ENCODE peak calls at places on chromosomes 16 and 17, in six cellular contexts. N is OCI-LY7, U is A673, D is fibroblast of lung, X is lung, F is HCT116. K is an unnamed sample. For H3K36me3, the result is how much of the 10 kb centered on the place peaks cover.

GRCh38 chr16:79605999-79606398 is 5.5 kb upstream of the MAF start:
- DNase-seq in U (no peak), N (no peak), F (no peak), X (no peak), D (no peak), K (no peak)

GRCh38 chr17:9001539-9001938 is 19.8 kb upstream of the NTN1 start:
- DNase-seq in X (no peak), F (no peak), D (no peak), N (no peak), U (no peak), K (no peak)

GRCh38 chr16:711548-712320 is 3.2 kb upstream of the METRN start:
- DNase-seq in X (peak), U (peak), D (peak), F (no peak), N (peak), K (peak)

GRCh38 chr16:77760800-77761199 is 27.6 kb upstream of the VAT1L start:
- DNase-seq in X (no peak), D (no peak), F (no peak), N (no peak), U (no peak), K (no peak)

GRCh38 chr17:16662936-16663335 is 9.3 kb upstream of the ZNF624 start:
- DNase-seq in F (no peak), X (no peak), D (no peak), U (no peak), N (no peak), K (no peak)

GRCh38 chr17:17942846-17943245 is 29.4 kb downstream of the TOM1L2 start:
- DNase-seq in U (no peak), N (no peak), X (no peak), D (peak), F (no peak), K (no peak)

GRCh38 chr16:8679156-8679555 is 4.7 kb downstream of the ABAT start:
- DNase-seq in X (no peak), D (no peak), N (no peak), U (no peak), F (no peak), K (no peak)

GRCh38 chr16:8882041-8882617 is at the start of gene LITAFD:
- DNase-seq in U (no peak), N (no peak), X (no peak), F (no peak), D (no peak), K (no peak)

GRCh38 chr16:10846213-10846998 is 27.8 kb upstream of the TVP23A start:
- DNase-seq in N (no peak), D (no peak), X (no peak), F (no peak), U (no peak), K (no peak)

GRCh38 chr17:63930951-63931575 is 1.1 kb downstream of the CD79B start:
- DNase-seq in F (no peak), U (no peak), N (peak), X (peak), D (no peak), K (no peak)

GRCh38 chr16:86069736-86070298 is 170.9 kb downstream of the IRF8 start:
- DNase-seq in N (no peak), X (no peak), D (no peak), U (no peak), F (no peak), K (no peak)

GRCh38 chr17:32302860-32303649 is 37.4 kb downstream of the RHBDL3 start:
- DNase-seq in N (no peak), U (peak), F (no peak), X (no peak), D (no peak), K (no peak)

GRCh38 chr17:43905400-43905984 is 1.8 kb downstream of the MPP2 start:
- DNase-seq in F (no peak), U (no peak), N (no peak), D (no peak), X (no peak), K (peak)

GRCh38 chr17:27354491-27355081 is 60.7 kb downstream of the WSB1 start:
- DNase-seq in X (no peak), N (peak), U (peak), F (no peak), D (no peak), K (no peak)

GRCh38 chr17:15404116-15404730 is 62.8 kb upstream of the TEKT3 start:
- DNase-seq in X (no peak), F (no peak), D (peak), U (no peak), N (no peak), K (no peak)

DNA sequence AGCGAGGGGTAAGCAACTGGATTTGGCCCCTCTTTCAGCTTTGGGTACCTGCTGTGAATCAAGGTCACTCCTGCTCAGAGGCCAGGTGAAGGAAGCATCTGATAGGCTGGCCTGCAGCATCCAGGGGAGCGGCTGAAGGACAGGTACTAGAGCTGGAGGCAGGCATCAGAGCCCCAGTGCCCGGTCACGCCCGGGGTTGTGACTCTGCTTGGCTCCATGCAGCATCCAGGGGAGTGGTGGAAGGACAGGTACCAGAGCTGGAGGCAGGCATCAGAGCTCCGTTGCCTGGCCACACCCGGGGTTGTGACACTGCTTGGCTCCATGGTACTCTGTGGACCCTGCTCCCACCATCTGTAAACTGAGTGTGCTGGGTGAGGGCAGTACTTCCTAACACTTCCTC is 189.7 kb downstream of the XYLT1 start:
- DNase-seq in F (no peak), U (no peak), D (no peak), N (no peak), X (no peak), K (no peak)
- H3K27ac ChIP-seq in F (no peak), U (no peak), D (no peak), N (no peak), X (no peak), K (no peak)

GRCh38 chr16:65195998-65196397 is 74.1 kb upstream of the CDH11 start:
- DNase-seq in U (peak), N (no peak), F (no peak), D (no peak), X (no peak), K (no peak)
- TF ChIP-seq CTCF in U (no peak), N (no peak), F (no peak), D (no peak), X (no peak), K (no peak)

GRCh38 chr17:57166803-57167202 is 81.8 kb downstream of the AKAP1 start:
- DNase-seq in N (no peak), F (peak), X (no peak), U (no peak), D (no peak), K (no peak)
- H3K36me3 ChIP-seq in N (under half), F (under half), X (under half), U (under half), D (under half), K (under half)

GRCh38 chr17:82345151-82345976 is 11.8 kb upstream of the SECTM1 start:
- DNase-seq in D (no peak), F (no peak), N (no peak), U (no peak), X (no peak), K (no peak)
- H3K27ac ChIP-seq in D (no peak), F (no peak), N (no peak), U (no peak), X (no peak), K (peak)

DNA sequence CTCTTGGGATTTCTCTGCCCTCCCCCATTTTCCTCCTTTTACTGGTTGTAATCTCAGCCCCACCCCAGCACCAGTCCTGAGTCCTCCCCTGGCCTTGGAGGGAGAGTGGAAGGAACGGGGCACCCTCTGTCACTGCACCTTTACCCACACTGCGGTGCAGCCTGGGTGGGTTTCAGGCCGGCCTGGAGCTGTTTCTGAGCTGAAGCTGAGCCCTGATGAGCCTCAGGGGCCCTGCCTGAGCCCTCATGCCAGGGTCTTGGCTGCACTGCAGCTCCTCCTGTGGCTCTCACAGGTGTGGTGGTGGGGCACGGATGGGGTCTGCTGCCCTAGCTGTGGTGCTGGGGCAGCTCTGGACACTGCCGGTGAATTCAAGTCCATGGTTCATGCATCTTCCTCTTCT is 34.5 kb downstream of the RNF213 start:
- DNase-seq in F (no peak), D (no peak), U (no peak), X (no peak), N (no peak), K (no peak)
- TF ChIP-seq CTCF in F (no peak), D (no peak), U (no peak), X (no peak), N (no peak), K (no peak)

GRCh38 chr17:5539286-5539685 is 45.0 kb downstream of the NLRP1 start:
- DNase-seq in F (no peak), D (no peak), N (no peak), X (no peak), U (no peak), K (no peak)

GRCh38 chr17:5535436-5535835 is 48.9 kb downstream of the NLRP1 start:
- DNase-seq in U (no peak), F (no peak), X (no peak), N (no peak), D (no peak), K (no peak)

GRCh38 chr17:5533486-5534315 is 47.3 kb downstream of the MIS12 start:
- DNase-seq in X (no peak), D (no peak), F (no peak), N (no peak), U (no peak), K (no peak)

GRCh38 chr17:5537251-5537650 is 47.1 kb downstream of the NLRP1 start:
- DNase-seq in X (no peak), D (peak), N (no peak), U (no peak), F (no peak), K (no peak)

GRCh38 chr17:5536831-5537230 is 47.5 kb downstream of the NLRP1 start:
- DNase-seq in D (no peak), X (no peak), N (no peak), U (no peak), F (no peak), K (no peak)
- H3K36me3 ChIP-seq in D (under half), X (under half), N (under half), U (under half), F (under half), K (under half)

GRCh38 chr17:65041518-65041917 is 15.0 kb downstream of the GNA13 start:
- DNase-seq in X (no peak), D (no peak), N (no peak), U (no peak), F (no peak), K (no peak)

GRCh38 chr17:65042911-65043310 is 13.6 kb downstream of the GNA13 start:
- DNase-seq in F (no peak), U (no peak), D (peak), N (peak), X (no peak), K (no peak)

GRCh38 chr17:65046236-65046635 is 10.3 kb downstream of the GNA13 start:
- DNase-seq in D (no peak), U (no peak), X (no peak), N (no peak), F (no peak), K (no peak)

GRCh38 chr17:65047939-65048338 is 8.6 kb downstream of the GNA13 start:
- DNase-seq in N (no peak), D (no peak), F (no peak), X (no peak), U (no peak), K (no peak)

DNA sequence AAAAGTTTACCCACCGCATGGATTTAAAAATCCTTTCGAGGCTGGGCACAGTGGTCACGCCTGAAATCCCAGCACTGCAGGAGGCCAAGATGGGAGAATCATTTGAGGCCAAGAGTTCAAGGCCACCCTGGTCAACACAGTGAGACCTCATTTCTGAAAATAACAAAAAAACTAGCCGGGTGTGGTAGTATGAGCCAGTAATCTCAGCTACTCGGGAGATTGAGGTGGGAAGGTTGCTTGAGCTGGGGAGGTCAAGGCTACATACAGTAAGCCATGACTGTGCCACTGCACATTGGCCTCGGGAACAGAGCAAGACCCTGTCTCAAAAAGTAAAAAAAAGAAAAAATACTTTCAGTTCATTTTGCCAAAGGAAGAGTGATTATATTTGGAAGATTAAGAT is 12.7 kb downstream of the GNA13 start:
- DNase-seq in D (no peak), U (no peak), N (no peak), F (no peak), X (no peak), K (no peak)
- H3K27ac ChIP-seq in D (no peak), U (no peak), N (peak), F (no peak), X (no peak), K (no peak)

GRCh38 chr17:52465407-52465806 is 306.9 kb upstream of the CA10 start:
- DNase-seq in U (no peak), D (no peak), F (no peak), X (no peak), N (no peak), K (no peak)

GRCh38 chr17:52470553-52470952 is 312.0 kb upstream of the CA10 start:
- DNase-seq in D (no peak), F (no peak), X (no peak), U (no peak), N (no peak), K (peak)
- TF ChIP-seq CTCF in D (no peak), F (no peak), X (no peak), U (no peak), N (no peak), K (no peak)

DNA sequence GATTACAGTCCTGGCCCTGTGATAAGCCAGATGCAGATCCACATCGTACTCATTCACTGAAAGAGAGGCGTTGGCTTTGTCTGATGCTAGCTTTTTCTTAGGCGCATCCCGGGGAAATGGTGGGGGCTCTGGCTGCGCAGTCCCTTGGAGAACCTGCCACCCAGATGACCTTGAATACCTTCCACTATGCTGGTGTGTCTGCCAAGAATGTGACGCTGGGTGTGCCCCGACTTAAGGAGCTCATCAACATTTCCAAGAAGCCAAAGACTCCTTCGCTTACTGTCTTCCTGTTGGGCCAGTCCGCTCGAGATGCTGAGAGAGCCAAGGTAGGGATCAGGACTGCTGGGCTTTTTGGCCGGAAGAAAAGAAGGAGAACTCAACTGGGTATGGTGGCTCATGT is 24.0 kb downstream of the POLR2A start:
- DNase-seq in F (no peak), N (no peak), X (no peak), U (no peak), D (no peak), K (no peak)
- H3K36me3 ChIP-seq in F (half or more), N (half or more), X (half or more), U (half or more), D (under half), K (half or more)

K was measured in WERI-Rb-1.